ENCODE peak calls at places on chromosomes 12 and 14, in seven cellular contexts. O, J, G, M, R, B and P are unnamed samples.

GRCh38 chr14:64777461-64777860 is 73.2 kb downstream of the PLEKHG3 start:
- DNase-seq in R (no peak), M (no peak), O (no peak), G (no peak), J (no peak), B (no peak), P (no peak)

GRCh38 chr14:23435540-23436326 is at the start of gene MYH7:
- DNase-seq in G (peak), B (peak), J (no peak), M (no peak), O (peak), R (no peak), P (no peak)

GRCh38 chr12:1830981-1831930 is 10.9 kb downstream of the LRTM2 start:
- DNase-seq in M (peak), B (no peak), J (peak), G (peak), O (peak), R (peak), P (peak)

GRCh38 chr12:93092559-93092945 is 163.5 kb upstream of the EEA1 start:
- DNase-seq in B (no peak), O (no peak), M (no peak), J (no peak), R (no peak), G (no peak), P (no peak)

GRCh38 chr14:95149441-95149840 is 7.9 kb downstream of the DICER1 start:
- DNase-seq in R (no peak), G (no peak), B (no peak), O (no peak), M (no peak), J (no peak), P (no peak)

GRCh38 chr12:115598827-115599226 is 678.7 kb downstream of the MED13L start:
- DNase-seq in R (peak), O (no peak), G (no peak), B (no peak), J (no peak), M (no peak), P (no peak)

GRCh38 chr12:3168223-3168770 is 91.1 kb downstream of the TSPAN9 start:
- DNase-seq in M (no peak), O (no peak), G (no peak), B (no peak), R (no peak), J (no peak), P (no peak)

GRCh38 chr12:94588271-94588785 is 62.0 kb downstream of the TMCC3 start:
- DNase-seq in J (no peak), G (no peak), O (no peak), R (no peak), B (no peak), M (no peak), P (no peak)

GRCh38 chr12:7265251-7265650 is 38.6 kb upstream of the ACSM4 start:
- DNase-seq in O (no peak), R (no peak), G (no peak), B (no peak), M (no peak), J (no peak), P (no peak)

GRCh38 chr12:9925746-9926393 is 6.3 kb downstream of the CLEC2A start:
- DNase-seq in M (peak), B (no peak), G (no peak), J (peak), R (peak), O (no peak), P (peak)

GRCh38 chr14:75200451-75200850 is 24.0 kb upstream of the TMED10 start:
- DNase-seq in M (no peak), J (no peak), R (no peak), O (no peak), B (no peak), G (no peak), P (no peak)

GRCh38 chr14:60058087-60058486 is 33.6 kb upstream of the PCNX4 start:
- DNase-seq in J (no peak), B (no peak), R (no peak), G (no peak), M (no peak), O (no peak), P (no peak)

GRCh38 chr12:92028039-92028709 is 117.5 kb downstream of the BTG1 start:
- DNase-seq in R (peak), G (no peak), B (no peak), M (peak), J (no peak), O (no peak), P (no peak)

GRCh38 chr12:73531752-73532151 is 1005.9 kb upstream of the ATXN7L3B start:
- DNase-seq in R (no peak), B (no peak), O (no peak), J (no peak), G (no peak), M (no peak), P (no peak)

GRCh38 chr14:90054803-90055202 is 7.0 kb upstream of the KCNK13 start:
- DNase-seq in R (no peak), J (no peak), B (no peak), M (no peak), G (no peak), O (no peak), P (no peak)